ENCODE peak calls at places on chromosomes 2 and 18, in ten cellular contexts. M, T, N, L, J, H, X, K, E and U are unnamed samples.

GRCh38 chr2:239299218-239299939 is 101.4 kb downstream of the HDAC4 start:
- DNase-seq in M (no peak), T (no peak), N (no peak), L (no peak), J (peak), H (peak), X (no peak), K (no peak), E (peak), U (peak)

GRCh38 chr18:2625217-2625616 is 30.3 kb upstream of the SMCHD1 start:
- DNase-seq in M (no peak), T (no peak), N (no peak), L (no peak), J (no peak), H (no peak), X (no peak), K (no peak), E (no peak), U (no peak)

GRCh38 chr2:12884713-12885282 is 168.1 kb downstream of the TRIB2 start:
- DNase-seq in M (peak), T (peak), N (peak), L (no peak), J (no peak), H (peak), X (no peak), K (no peak), E (no peak), U (no peak)

GRCh38 chr2:104897515-104898184 is 43.7 kb downstream of the POU3F3 start:
- DNase-seq in M (no peak), T (no peak), N (no peak), L (no peak), J (no peak), H (no peak), X (no peak), K (no peak), E (no peak), U (no peak)

GRCh38 chr2:51247252-51247651 is 215.3 kb upstream of the NRXN1 start:
- DNase-seq in M (no peak), T (no peak), N (no peak), L (no peak), J (no peak), H (no peak), X (no peak), K (no peak), E (peak), U (no peak)

GRCh38 chr2:25042321-25043240 is 705 bp downstream of the EFR3B start:
- DNase-seq in M (peak), T (no peak), N (peak), L (no peak), J (peak), H (peak), X (peak), K (peak), E (peak), U (no peak)

GRCh38 chr2:240646061-240646899 is 21.0 kb downstream of the GPR35 start:
- DNase-seq in M (no peak), T (no peak), N (no peak), L (no peak), J (peak), H (no peak), X (no peak), K (no peak), E (no peak), U (no peak)

GRCh38 chr2:98654702-98655488 is 46.5 kb downstream of the UNC50 start:
- DNase-seq in M (no peak), T (no peak), N (no peak), L (no peak), J (no peak), H (no peak), X (no peak), K (no peak), E (no peak), U (no peak)

GRCh38 chr18:33593261-33593660 is 15.2 kb downstream of the ASXL3 start:
- DNase-seq in M (no peak), T (no peak), N (no peak), L (no peak), J (no peak), H (no peak), X (no peak), K (no peak), E (no peak), U (no peak)

GRCh38 chr2:54574107-54574859 is 118.2 kb downstream of the SPTBN1 start:
- DNase-seq in M (peak), T (peak), N (peak), L (no peak), J (no peak), H (peak), X (peak), K (no peak), E (no peak), U (no peak)

GRCh38 chr2:26635401-26635800 is 5.8 kb downstream of the CIB4 start:
- DNase-seq in M (no peak), T (no peak), N (no peak), L (no peak), J (peak), H (no peak), X (no peak), K (no peak), E (no peak), U (no peak)

GRCh38 chr18:57084331-57085298 is 62.3 kb upstream of the BOD1L2 start:
- DNase-seq in M (no peak), T (no peak), N (no peak), L (no peak), J (no peak), H (no peak), X (no peak), K (no peak), E (no peak), U (no peak)

GRCh38 chr2:10327896-10328666 is 25.4 kb downstream of the HPCAL1 start:
- DNase-seq in M (peak), T (no peak), N (no peak), L (no peak), J (no peak), H (no peak), X (peak), K (peak), E (no peak), U (peak)

GRCh38 chr18:50558948-50559749 is 738 bp upstream of the MAPK4 start:
- DNase-seq in M (no peak), T (no peak), N (no peak), L (no peak), J (no peak), H (no peak), X (no peak), K (no peak), E (no peak), U (no peak)

GRCh38 chr2:69196327-69197117 is 183.5 kb downstream of the ANTXR1 start:
- DNase-seq in M (peak), T (peak), N (peak), L (no peak), J (no peak), H (no peak), X (no peak), K (no peak), E (no peak), U (no peak)

GRCh38 chr2:112690853-112691390 is 29.9 kb upstream of the NT5DC4 start:
- DNase-seq in M (peak), T (peak), N (peak), L (peak), J (peak), H (peak), X (peak), K (peak), E (peak), U (peak)

GRCh38 chr18:11587432-11587831 is 22.0 kb upstream of the SLC35G4 start:
- DNase-seq in M (no peak), T (no peak), N (no peak), L (no peak), J (peak), H (no peak), X (no peak), K (no peak), E (no peak), U (no peak)

GRCh38 chr18:63253428-63254372 is 65.9 kb downstream of the BCL2 start:
- DNase-seq in M (peak), T (no peak), N (peak), L (no peak), J (no peak), H (no peak), X (no peak), K (no peak), E (no peak), U (no peak)

GRCh38 chr18:64994370-64994769 is 756.4 kb upstream of the CDH7 start:
- DNase-seq in M (no peak), T (no peak), N (no peak), L (no peak), J (no peak), H (no peak), X (no peak), K (no peak), E (no peak), U (no peak)

GRCh38 chr2:241179894-241180293 is 8.6 kb upstream of the ANO7 start:
- DNase-seq in M (no peak), T (no peak), N (peak), L (no peak), J (no peak), H (no peak), X (no peak), K (no peak), E (no peak), U (no peak)

GRCh38 chr2:45343618-45344017 is 267.4 kb downstream of the SRBD1 start:
- DNase-seq in M (no peak), T (no peak), N (no peak), L (no peak), J (peak), H (no peak), X (no peak), K (peak), E (peak), U (no peak)

GRCh38 chr2:240133401-240133800 is 2.7 kb downstream of the COPS9 start:
- DNase-seq in M (no peak), T (no peak), N (no peak), L (no peak), J (peak), H (peak), X (no peak), K (no peak), E (no peak), U (no peak)

GRCh38 chr2:62307469-62308389 is 111.8 kb downstream of the B3GNT2 start:
- DNase-seq in M (no peak), T (no peak), N (no peak), L (no peak), J (no peak), H (no peak), X (peak), K (no peak), E (no peak), U (no peak)

GRCh38 chr2:131044078-131044756 is 49.0 kb downstream of the FAM168B start:
- DNase-seq in M (no peak), T (no peak), N (no peak), L (no peak), J (peak), H (no peak), X (no peak), K (no peak), E (no peak), U (no peak)

GRCh38 chr2:205276071-205276777 is 406.1 kb upstream of the NRP2 start:
- DNase-seq in M (no peak), T (no peak), N (no peak), L (no peak), J (peak), H (no peak), X (no peak), K (no peak), E (peak), U (no peak)

GRCh38 chr2:235371018-235371417 is 122.8 kb upstream of the AGAP1 start:
- DNase-seq in M (no peak), T (no peak), N (no peak), L (no peak), J (no peak), H (no peak), X (peak), K (no peak), E (no peak), U (no peak)

GRCh38 chr2:240991378-240992263 is 6.8 kb upstream of the SNED1 start:
- DNase-seq in M (peak), T (peak), N (peak), L (no peak), J (peak), H (peak), X (peak), K (no peak), E (no peak), U (peak)

GRCh38 chr18:64679121-64679520 is 530.2 kb upstream of the LINC00305 start:
- DNase-seq in M (no peak), T (no peak), N (no peak), L (no peak), J (no peak), H (no peak), X (no peak), K (no peak), E (no peak), U (no peak)